ENCODE peak calls at places on chromosomes 16 and 17, in five cellular contexts. W is nephron progenitor cell, S is AG04450, Y is WTC11, T is lower lobe of right lung. O is an unnamed sample.
A peak's percentile ranks its signal among the peaks of the same experiment; 100 is the strongest.

GRCh38 chr17:2369551-2370210 is 31.2 kb downstream of the MNT start:
- DNase-seq in S (no peak), Y (peak; percentile 64), T (no peak), W (peak; percentile 46), O (no peak)

GRCh38 chr17:78268960-78269892 is 37.8 kb downstream of the TMEM235 start:
- DNase-seq in T (no peak), S (no peak), Y (no peak), W (peak; percentile 54), O (peak; percentile 24)

GRCh38 chr16:80369559-80369958 is 171.2 kb upstream of the DYNLRB2 start:
- DNase-seq in T (no peak), S (peak; percentile 38), Y (peak; percentile 45), W (peak; percentile 54), O (peak; percentile 31)

GRCh38 chr16:76370344-76370743 is 93.1 kb downstream of the CNTNAP4 start:
- DNase-seq in T (no peak), Y (no peak), W (no peak), S (no peak), O (no peak)

GRCh38 chr17:79976451-79976850 is 59.2 kb downstream of the TBC1D16 start:
- DNase-seq in W (no peak), S (no peak), T (peak; percentile 24), Y (no peak), O (no peak)

GRCh38 chr17:49117581-49118230 is 14.9 kb upstream of the B4GALNT2 start:
- DNase-seq in W (no peak), S (no peak), Y (no peak), T (no peak), O (no peak)

GRCh38 chr16:30934827-30935557 is 11.6 kb downstream of the FBXL19 start:
- DNase-seq in T (peak; percentile 69), W (peak; percentile 52), S (no peak), Y (peak; percentile 82), O (no peak)

GRCh38 chr17:82031303-82031884 is at the start of gene RAC3:
- DNase-seq in W (peak; percentile 67), Y (peak; percentile 56), T (no peak), S (no peak), O (no peak)

GRCh38 chr16:72824761-72825160 is 223.2 kb downstream of the ZFHX3 start:
- DNase-seq in W (no peak), T (no peak), S (no peak), Y (no peak), O (no peak)

GRCh38 chr16:2739555-2740435 is 12.6 kb upstream of the SRRM2 start:
- DNase-seq in Y (no peak), S (no peak), W (no peak), T (peak; percentile 32), O (no peak)

GRCh38 chr17:55086635-55087058 is 118.1 kb downstream of the STXBP4 start:
- DNase-seq in Y (no peak), S (peak; percentile 58), W (no peak), T (no peak), O (peak; percentile 49)

GRCh38 chr17:13420294-13421277 is 181.1 kb downstream of the HS3ST3A1 start:
- DNase-seq in T (no peak), W (no peak), S (peak; percentile 55), Y (no peak), O (peak; percentile 49)

GRCh38 chr16:13070268-13070667 is 168.9 kb downstream of the SHISA9 start:
- DNase-seq in W (peak; percentile 21), S (no peak), Y (peak; percentile 83), T (no peak), O (no peak)

GRCh38 chr16:31529398-31530312 is 2.0 kb downstream of the AHSP start:
- DNase-seq in Y (peak; percentile 33), W (peak; percentile 40), S (no peak), T (peak; percentile 56), O (no peak)

GRCh38 chr17:56890906-56891674 is 22.8 kb downstream of the TRIM25 start:
- DNase-seq in Y (no peak), T (no peak), S (no peak), W (no peak), O (no peak)

GRCh38 chr16:89456412-89456811 is 33.9 kb downstream of the ANKRD11 start:
- DNase-seq in W (no peak), Y (no peak), S (no peak), T (no peak), O (no peak)
- TF ChIP-seq CTCF in W (no peak), Y (no peak), S (no peak), T (no peak), O (no peak)

DNA sequence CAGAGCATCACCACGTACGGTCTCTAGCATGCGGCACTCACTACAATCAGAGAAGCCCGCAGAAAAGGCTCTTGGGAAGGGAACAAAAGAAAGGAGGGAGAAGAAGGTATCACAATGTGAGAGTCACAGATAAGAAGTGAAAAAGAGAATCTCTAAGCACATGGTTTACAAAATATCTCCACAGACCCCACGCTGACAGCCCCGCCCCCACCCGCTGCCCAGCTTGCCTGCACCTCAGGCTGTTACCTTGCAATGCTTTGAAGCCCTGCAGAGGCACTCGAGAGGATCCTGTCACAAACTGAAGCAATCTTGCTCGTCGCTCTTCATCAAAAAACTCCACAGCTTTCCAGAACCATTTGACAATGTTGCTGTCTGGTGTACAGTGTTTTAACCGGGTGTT is 40.6 kb downstream of the CEP95 start:
- DNase-seq in W (peak; percentile 10), T (no peak), S (no peak), Y (peak; percentile 32), O (no peak)
- TF ChIP-seq CTCF in W (no peak), T (no peak), S (no peak), Y (no peak), O (no peak)

GRCh38 chr17:50482110-50482509 is 3.5 kb downstream of the RSAD1 start:
- DNase-seq in T (peak; percentile 50), S (no peak), Y (no peak), W (no peak), O (no peak)

GRCh38 chr17:50484341-50485155 is 5.9 kb downstream of the RSAD1 start:
- DNase-seq in W (no peak), T (peak; percentile 21), Y (no peak), S (no peak), O (no peak)

GRCh38 chr17:50482516-50482915 is 3.9 kb downstream of the RSAD1 start:
- DNase-seq in Y (peak; percentile 88), W (peak; percentile 83), T (peak; percentile 95), S (peak; percentile 91), O (peak; percentile 90)

GRCh38 chr17:50481648-50482047 is 3.0 kb downstream of the RSAD1 start:
- DNase-seq in T (no peak), Y (no peak), W (no peak), S (no peak), O (no peak)

GRCh38 chr17:50483266-50483665 is 4.6 kb downstream of the RSAD1 start:
- DNase-seq in W (no peak), S (no peak), T (peak; percentile 20), Y (no peak), O (no peak)
- TF ChIP-seq CTCF in W (no peak), S (no peak), T (no peak), Y (no peak), O (no peak)

GRCh38 chr16:84562174-84562815 is 55.6 kb downstream of the COTL1 start:
- DNase-seq in S (no peak), Y (no peak), T (peak; percentile 71), W (no peak), O (no peak)
- TF ChIP-seq CTCF in S (no peak), Y (no peak), T (no peak), W (no peak), O (no peak)

O was measured in AG09319.